ENCODE peak calls at places on chromosomes 7 and 10, in eight cellular contexts. Y, I, S, G, W, U, P and Q are unnamed samples.

GRCh38 chr7:149686001-149686400 is 87.4 kb downstream of the ZNF467 start:
- DNase-seq in U (no peak), P (no peak), G (peak), I (no peak), Y (no peak), S (no peak), W (no peak), Q (no peak)

GRCh38 chr10:12237265-12238220 is 41.6 kb downstream of the CDC123 start:
- DNase-seq in W (no peak), S (no peak), Y (no peak), G (peak), U (no peak), I (no peak), P (no peak), Q (no peak)

GRCh38 chr10:18689498-18689897 is 30.3 kb downstream of the ARL5B start:
- DNase-seq in Y (no peak), W (no peak), S (no peak), I (peak), U (peak), G (peak), P (no peak), Q (no peak)

GRCh38 chr10:11610151-11610854 is 1.1 kb downstream of the USP6NL start:
- DNase-seq in G (no peak), Y (no peak), I (no peak), W (no peak), U (no peak), S (no peak), P (no peak), Q (no peak)

GRCh38 chr7:157516911-157517781 is 180.3 kb downstream of the DNAJB6 start:
- DNase-seq in I (no peak), G (no peak), U (no peak), S (no peak), P (no peak), W (no peak), Y (no peak), Q (no peak)

GRCh38 chr7:38178695-38179344 is 775 bp downstream of the STARD3NL start:
- DNase-seq in U (no peak), G (peak), Y (no peak), I (no peak), W (no peak), P (peak), S (no peak), Q (no peak)

GRCh38 chr7:50728184-50728583 is 54.5 kb downstream of the GRB10 start:
- DNase-seq in Y (no peak), G (peak), S (no peak), P (no peak), W (no peak), U (no peak), I (no peak), Q (no peak)

GRCh38 chr7:44617225-44617885 is 10.9 kb downstream of the OGDH start:
- DNase-seq in G (peak), W (no peak), I (no peak), P (peak), Y (no peak), S (peak), U (no peak), Q (no peak)

GRCh38 chr10:12027539-12027938 is 15.1 kb downstream of the UPF2 start:
- DNase-seq in W (no peak), U (no peak), I (no peak), P (no peak), G (no peak), S (no peak), Y (no peak), Q (no peak)

GRCh38 chr7:155818154-155818819 is 6.0 kb upstream of the SHH start:
- DNase-seq in P (no peak), Y (no peak), S (no peak), I (no peak), G (no peak), U (no peak), W (no peak), Q (no peak)

GRCh38 chr10:121879476-121879875 is 48.4 kb downstream of the ATE1 start:
- DNase-seq in I (no peak), W (no peak), Y (no peak), S (no peak), P (no peak), U (no peak), G (no peak), Q (no peak)

GRCh38 chr7:75559355-75559986 is 67.4 kb downstream of the SPDYE5 start:
- DNase-seq in U (no peak), P (no peak), I (no peak), W (no peak), S (no peak), G (no peak), Y (no peak), Q (no peak)

GRCh38 chr7:55770778-55771177 is 91.8 kb downstream of the SEPTIN14 start:
- DNase-seq in P (no peak), U (no peak), S (no peak), W (no peak), I (no peak), G (no peak), Y (no peak), Q (no peak)

GRCh38 chr10:133162910-133163856 is 3.2 kb downstream of the KNDC1 start:
- DNase-seq in G (no peak), W (no peak), I (no peak), U (no peak), P (no peak), S (no peak), Y (no peak), Q (no peak)

GRCh38 chr10:132455986-132456847 is 59.2 kb downstream of the PWWP2B start:
- DNase-seq in P (no peak), S (no peak), I (no peak), W (no peak), U (no peak), Y (no peak), G (no peak), Q (no peak)

GRCh38 chr7:37832194-37832593 is 16.2 kb upstream of the NME8 start:
- DNase-seq in G (peak), W (no peak), U (peak), P (peak), Y (peak), I (peak), S (peak), Q (no peak)

GRCh38 chr7:153422291-153423189 is 629.7 kb upstream of the DPP6 start:
- DNase-seq in Y (no peak), I (no peak), G (no peak), W (no peak), U (no peak), S (no peak), P (no peak), Q (no peak)

GRCh38 chr7:102875700-102876192 is 37.1 kb upstream of the LRRC17 start:
- DNase-seq in Y (no peak), S (peak), G (peak), I (no peak), P (no peak), U (no peak), W (no peak), Q (no peak)

GRCh38 chr10:78004215-78005026 is 24.9 kb downstream of the POLR3A start:
- DNase-seq in S (no peak), I (no peak), P (no peak), W (no peak), U (no peak), Y (no peak), G (no peak), Q (no peak)

GRCh38 chr7:14639329-14639728 is 263.2 kb downstream of the DGKB start:
- DNase-seq in U (peak), Y (no peak), S (no peak), I (no peak), P (no peak), G (no peak), W (no peak), Q (no peak)

GRCh38 chr10:133378251-133379096 is 588 bp upstream of the PAOX start:
- DNase-seq in P (peak), S (peak), Y (peak), U (peak), I (no peak), W (peak), G (peak), Q (peak)

GRCh38 chr7:100822236-100823139 is 4.8 kb downstream of the EPHB4 start:
- DNase-seq in Y (no peak), P (no peak), W (no peak), G (no peak), I (no peak), U (no peak), S (no peak), Q (no peak)

GRCh38 chr7:50281680-50282445 is 22.7 kb upstream of the IKZF1 start:
- DNase-seq in I (no peak), P (peak), Y (no peak), W (peak), S (no peak), G (no peak), U (no peak), Q (no peak)

GRCh38 chr10:61066661-61067353 is 122.8 kb upstream of the RHOBTB1 start:
- DNase-seq in P (no peak), I (no peak), Y (no peak), W (no peak), S (no peak), G (no peak), U (no peak), Q (no peak)

GRCh38 chr7:41573017-41573416 is 129.9 kb downstream of the INHBA start:
- DNase-seq in G (no peak), P (no peak), I (no peak), W (no peak), S (no peak), U (no peak), Y (no peak), Q (no peak)

GRCh38 chr10:42866115-42866995 is 83.8 kb downstream of the BMS1 start:
- DNase-seq in P (peak), W (no peak), S (peak), Y (peak), U (peak), I (no peak), G (peak), Q (peak)

GRCh38 chr7:79317728-79318127 is 135.7 kb downstream of the MAGI2 start:
- DNase-seq in P (no peak), S (no peak), Y (peak), G (peak), I (no peak), W (no peak), U (peak), Q (no peak)